ENCODE peak calls at places on chromosomes 3 and 15, in four cellular contexts. S is SHP77 treated with DMSO at 0.1 percent for 48 hours, B is ACHN, E is non-pigmented ciliary epithelial cell. M is an unnamed sample.

GRCh38 chr15:43274136-43274535 is 7.4 kb upstream of the TGM5 start:
- DNase-seq in S (no peak), E (no peak), B (no peak), M (no peak)

GRCh38 chr15:48266029-48266428 is 59.9 kb downstream of the SLC12A1 start:
- DNase-seq in E (peak; percentile 8), B (no peak), S (no peak), M (no peak)

GRCh38 chr15:98657721-98658120 is 9.4 kb downstream of the IGF1R start:
- DNase-seq in E (no peak), S (no peak), B (no peak), M (no peak)

GRCh38 chr3:39378092-39378491 is 5.1 kb upstream of the SLC25A38 start:
- DNase-seq in S (no peak), B (peak; percentile 42), E (no peak), M (no peak)

GRCh38 chr3:187841552-187841951 is 96.3 kb upstream of the BCL6 start:
- DNase-seq in S (no peak), B (no peak), E (no peak), M (no peak)

GRCh38 chr3:62562017-62562416 is 188.7 kb upstream of the FEZF2 start:
- DNase-seq in E (no peak), B (peak; percentile 2), S (no peak), M (no peak)

GRCh38 chr3:129654126-129654525 is 47.6 kb upstream of the PLXND1 start:
- DNase-seq in E (peak; percentile 52), B (no peak), S (no peak), M (no peak)

GRCh38 chr3:73622135-73622534 is 2.6 kb downstream of the PDZRN3 start:
- DNase-seq in E (no peak), B (no peak), S (peak; percentile 79), M (no peak)

GRCh38 chr15:61186905-61187865 is 41.9 kb downstream of the RORA start:
- DNase-seq in B (no peak), E (no peak), S (no peak), M (no peak)

GRCh38 chr3:13110678-13111116 is 37.5 kb upstream of the IQSEC1 start:
- DNase-seq in B (no peak), E (no peak), S (no peak), M (peak; percentile 23)

GRCh38 chr3:147341727-147342126 is 64.6 kb downstream of the ZIC4 start:
- DNase-seq in E (no peak), S (no peak), B (no peak), M (no peak)

GRCh38 chr3:148205945-148206845 is 491.5 kb upstream of the AGTR1 start:
- DNase-seq in S (no peak), E (no peak), B (no peak), M (no peak)

GRCh38 chr3:136982520-136983138 is 24.8 kb downstream of the IL20RB start:
- DNase-seq in E (no peak), B (no peak), S (no peak), M (no peak)

GRCh38 chr15:56341201-56341600 is 24.0 kb upstream of the TEX9 start:
- DNase-seq in B (no peak), S (no peak), E (no peak), M (no peak)

GRCh38 chr3:25783661-25784512 is 644 bp upstream of the NGLY1 start:
- DNase-seq in E (no peak), B (peak; percentile 33), S (peak; percentile 24), M (no peak)

GRCh38 chr15:71291723-71292122 is 176.5 kb downstream of the THSD4 start:
- DNase-seq in B (no peak), S (no peak), E (no peak), M (no peak)

M was measured in stimulated activated naive CD4-positive, alpha-beta T cell.